ENCODE peak calls at places on chromosomes 11 and 22, in eight cellular contexts. R, P, G, I, E, O, M and H are unnamed samples.

GRCh38 chr11:64723117-64723906 is at the start of gene NRXN2:
- DNase-seq in R (peak; percentile 91), P (peak; percentile 98), G (peak; percentile 89), I (peak; percentile 92), E (peak; percentile 89), O (peak; percentile 94), M (peak; percentile 72), H (peak; percentile 91)

GRCh38 chr11:24046731-24047130 is 450.1 kb upstream of the LUZP2 start:
- DNase-seq in R (no peak), P (no peak), G (no peak), I (no peak), E (no peak), O (no peak), M (peak; percentile 57), H (no peak)

GRCh38 chr11:84795698-84796097 is 831.4 kb downstream of the DLG2 start:
- DNase-seq in R (no peak), P (no peak), G (no peak), I (no peak), E (no peak), O (no peak), M (no peak), H (no peak)

GRCh38 chr22:30197389-30197788 is 49.2 kb downstream of the LIF start:
- DNase-seq in R (no peak), P (no peak), G (no peak), I (no peak), E (no peak), O (no peak), M (no peak), H (no peak)

GRCh38 chr22:50726643-50727340 is 11.2 kb upstream of the ACR start:
- DNase-seq in R (no peak), P (no peak), G (no peak), I (no peak), E (peak; percentile 43), O (no peak), M (no peak), H (no peak)

GRCh38 chr11:70734379-70734778 is 336.1 kb downstream of the CTTN start:
- DNase-seq in R (no peak), P (no peak), G (no peak), I (no peak), E (peak; percentile 47), O (no peak), M (no peak), H (no peak)

GRCh38 chr22:22955866-22956535 is 68.4 kb downstream of the IGLL5 start:
- DNase-seq in R (peak; percentile 82), P (peak; percentile 70), G (peak; percentile 76), I (peak; percentile 83), E (no peak), O (peak; percentile 85), M (peak; percentile 75), H (peak; percentile 85)

GRCh38 chr11:65555693-65556231 is 2.4 kb downstream of the LTBP3 start:
- DNase-seq in R (no peak), P (no peak), G (peak; percentile 74), I (no peak), E (no peak), O (no peak), M (peak; percentile 82), H (no peak)

GRCh38 chr11:108302121-108302785 is 79.4 kb downstream of the ATM start:
- DNase-seq in R (no peak), P (peak; percentile 7), G (no peak), I (no peak), E (no peak), O (no peak), M (peak; percentile 44), H (no peak)

GRCh38 chr11:64652586-64653387 is 61.8 kb downstream of the SLC22A12 start:
- DNase-seq in R (peak; percentile 83), P (peak; percentile 83), G (peak; percentile 85), I (peak; percentile 73), E (no peak), O (peak; percentile 85), M (peak; percentile 64), H (peak; percentile 86)

GRCh38 chr11:36469881-36470802 is 39.9 kb downstream of the TRAF6 start:
- DNase-seq in R (no peak), P (no peak), G (no peak), I (no peak), E (no peak), O (no peak), M (peak; percentile 37), H (no peak)

GRCh38 chr11:7115775-7116174 is 27.0 kb downstream of the RBMXL2 start:
- DNase-seq in R (no peak), P (no peak), G (no peak), I (no peak), E (no peak), O (no peak), M (no peak), H (no peak)

GRCh38 chr11:125070699-125071254 is 7.7 kb downstream of the SLC37A2 start:
- DNase-seq in R (no peak), P (peak; percentile 80), G (peak; percentile 60), I (peak; percentile 33), E (peak; percentile 87), O (no peak), M (peak; percentile 84), H (peak; percentile 51)

GRCh38 chr11:134376150-134376921 is 35.7 kb downstream of the B3GAT1 start:
- DNase-seq in R (no peak), P (no peak), G (no peak), I (no peak), E (peak; percentile 13), O (no peak), M (no peak), H (no peak)

GRCh38 chr11:8227156-8228152 is 36.2 kb downstream of the LMO1 start:
- DNase-seq in R (no peak), P (no peak), G (no peak), I (no peak), E (peak; percentile 10), O (no peak), M (no peak), H (no peak)

GRCh38 chr11:76863196-76863777 is 2.6 kb downstream of the ACER3 start:
- DNase-seq in R (no peak), P (no peak), G (no peak), I (no peak), E (no peak), O (no peak), M (no peak), H (no peak)

GRCh38 chr11:76859708-76860233 is 947 bp upstream of the ACER3 start:
- DNase-seq in R (no peak), P (no peak), G (no peak), I (no peak), E (no peak), O (no peak), M (no peak), H (no peak)

GRCh38 chr11:76861490-76861953 is 804 bp downstream of the ACER3 start:
- DNase-seq in R (no peak), P (peak; percentile 26), G (no peak), I (peak; percentile 23), E (no peak), O (peak; percentile 21), M (no peak), H (no peak)

GRCh38 chr11:76857776-76858461 is 2.8 kb upstream of the ACER3 start:
- DNase-seq in R (no peak), P (no peak), G (no peak), I (no peak), E (no peak), O (no peak), M (no peak), H (no peak)

GRCh38 chr11:76860539-76861475 is at the start of gene ACER3:
- DNase-seq in R (peak; percentile 81), P (peak; percentile 99), G (peak; percentile 92), I (peak; percentile 97), E (peak; percentile 94), O (peak; percentile 98), M (peak; percentile 84), H (peak; percentile 96)
- TF ChIP-seq CTCF in R (no peak), P (no peak), G (no peak), I (no peak), E (no peak), O (peak; percentile 44), M (peak; percentile 45), H (no peak)

DNA sequence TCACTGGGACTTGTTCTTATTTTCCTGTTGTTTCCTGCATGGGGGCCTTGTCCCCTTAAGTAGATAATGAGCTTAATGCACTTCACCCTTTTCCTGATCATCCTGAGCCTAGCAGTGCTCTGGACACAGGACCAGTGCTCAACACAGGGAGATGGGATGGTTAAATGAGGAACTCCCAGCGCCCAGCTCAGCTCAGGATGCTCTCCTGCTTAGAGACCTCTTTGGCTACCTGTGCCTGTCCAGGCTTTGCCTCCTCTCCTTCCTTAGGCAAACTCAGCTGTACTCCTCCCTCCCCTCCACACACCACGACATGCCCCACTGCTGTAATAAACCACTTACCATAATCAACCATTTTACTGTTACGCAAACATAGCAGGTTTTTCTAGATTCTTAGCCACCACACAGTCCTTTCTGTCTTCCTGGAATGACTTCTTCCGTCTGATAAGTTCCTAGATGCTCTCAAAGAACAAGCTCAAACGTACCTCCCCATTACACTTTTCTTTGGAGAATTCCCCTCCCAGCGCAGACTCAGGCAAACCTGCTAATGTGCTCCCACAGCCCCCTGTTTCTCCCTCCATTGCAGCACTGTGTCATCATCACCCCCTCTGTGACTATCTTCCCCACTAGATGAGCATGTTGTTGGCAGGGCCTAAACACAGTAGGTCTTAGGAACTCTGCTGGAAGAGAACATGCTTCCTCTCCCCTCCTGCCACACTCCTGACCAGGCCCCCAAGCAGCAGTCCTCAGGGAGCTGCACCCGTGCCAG is 113.6 kb downstream of the MICAL2 start:
- DNase-seq in R (peak; percentile 46), P (no peak), G (no peak), I (no peak), E (no peak), O (no peak), M (peak; percentile 53), H (no peak)
- TF ChIP-seq CTCF in R (no peak), P (no peak), G (no peak), I (no peak), E (no peak), O (no peak), M (no peak), H (no peak)

GRCh38 chr11:67577951-67578350 is 5.7 kb upstream of the GSTP1 start:
- DNase-seq in R (no peak), P (no peak), G (no peak), I (no peak), E (no peak), O (no peak), M (no peak), H (no peak)

GRCh38 chr11:67572305-67572704 is 11.3 kb upstream of the GSTP1 start:
- DNase-seq in R (no peak), P (no peak), G (no peak), I (no peak), E (no peak), O (no peak), M (no peak), H (no peak)

GRCh38 chr11:67581469-67581868 is 2.1 kb upstream of the GSTP1 start:
- DNase-seq in R (no peak), P (no peak), G (no peak), I (no peak), E (no peak), O (peak; percentile 52), M (no peak), H (no peak)

GRCh38 chr11:67572747-67573419 is 10.7 kb upstream of the GSTP1 start:
- DNase-seq in R (peak; percentile 43), P (no peak), G (peak; percentile 51), I (peak; percentile 67), E (peak; percentile 70), O (peak; percentile 84), M (peak; percentile 59), H (peak; percentile 67)

GRCh38 chr11:67576742-67577475 is 6.7 kb upstream of the GSTP1 start:
- DNase-seq in R (no peak), P (no peak), G (no peak), I (peak; percentile 46), E (no peak), O (no peak), M (no peak), H (no peak)
- TF ChIP-seq CTCF in R (peak; percentile 34), P (no peak), G (no peak), I (peak; percentile 69), E (no peak), O (peak; percentile 29), M (no peak), H (no peak)

GRCh38 chr11:104256525-104256924 is 92.6 kb upstream of the PDGFD start:
- DNase-seq in R (no peak), P (no peak), G (no peak), I (no peak), E (no peak), O (no peak), M (peak; percentile 48), H (no peak)
- TF ChIP-seq CTCF in R (peak; percentile 23), P (no peak), G (no peak), I (peak; percentile 21), E (no peak), O (peak; percentile 35), M (peak; percentile 43), H (no peak)